ENCODE peak calls at places on chromosomes 4 and X, in six cellular contexts. One of them, this sample, is unnamed.

GRCh38 chr4:104020641-104021040 is 300.9 kb upstream of the TACR3 start:
- DNase-seq in SW480: no peak
- DNase-seq in EL: no peak
- DNase-seq in skeletal muscle cell: no peak
- DNase-seq in nephron progenitor cell: no peak
- DNase-seq in IMR-90: no peak
- DNase-seq in this sample: no peak

GRCh38 chr4:169188204-169188603 is 82.6 kb downstream of the SH3RF1 start:
- DNase-seq in skeletal muscle cell: no peak
- DNase-seq in SW480: no peak
- DNase-seq in EL: no peak
- DNase-seq in nephron progenitor cell: no peak
- DNase-seq in IMR-90: no peak
- DNase-seq in this sample: no peak

GRCh38 chr4:159107203-159107921 is 4.5 kb downstream of the RAPGEF2 start:
- DNase-seq in EL: peak; percentile 12
- DNase-seq in skeletal muscle cell: no peak
- DNase-seq in SW480: no peak
- DNase-seq in nephron progenitor cell: no peak
- DNase-seq in IMR-90: peak; percentile 55
- DNase-seq in this sample: no peak

GRCh38 chr4:171524913-171525312 is 288.3 kb upstream of the GALNTL6 start:
- DNase-seq in skeletal muscle cell: no peak
- DNase-seq in EL: no peak
- DNase-seq in nephron progenitor cell: no peak
- DNase-seq in SW480: no peak
- DNase-seq in IMR-90: no peak
- DNase-seq in this sample: no peak

GRCh38 chr4:47167391-47167790 is 136.0 kb downstream of the GABRB1 start:
- DNase-seq in nephron progenitor cell: no peak
- DNase-seq in SW480: peak; percentile 0
- DNase-seq in skeletal muscle cell: no peak
- DNase-seq in IMR-90: no peak
- DNase-seq in EL: peak; percentile 19
- DNase-seq in this sample: no peak

GRCh38 chr4:117874241-117874640 is 160.0 kb upstream of the NDST3 start:
- DNase-seq in IMR-90: no peak
- DNase-seq in nephron progenitor cell: no peak
- DNase-seq in EL: no peak
- DNase-seq in SW480: no peak
- DNase-seq in skeletal muscle cell: no peak
- DNase-seq in this sample: no peak

GRCh38 chrX:39985551-39985950 is 112.2 kb downstream of the BCOR start:
- DNase-seq in IMR-90: no peak
- DNase-seq in skeletal muscle cell: no peak
- DNase-seq in EL: no peak
- DNase-seq in SW480: no peak
- DNase-seq in nephron progenitor cell: no peak
- DNase-seq in this sample: no peak

GRCh38 chr4:142365386-142365785 is 480.7 kb downstream of the INPP4B start:
- DNase-seq in nephron progenitor cell: no peak
- DNase-seq in skeletal muscle cell: no peak
- DNase-seq in EL: peak; percentile 42
- DNase-seq in SW480: no peak
- DNase-seq in IMR-90: no peak
- DNase-seq in this sample: no peak

GRCh38 chr4:67549123-67549522 is 3.8 kb upstream of the CENPC start:
- DNase-seq in EL: no peak
- DNase-seq in skeletal muscle cell: no peak
- DNase-seq in IMR-90: no peak
- DNase-seq in SW480: peak; percentile 47
- DNase-seq in nephron progenitor cell: no peak
- DNase-seq in this sample: no peak

GRCh38 chr4:105241456-105241855 is 94.8 kb downstream of the TET2 start:
- DNase-seq in nephron progenitor cell: no peak
- DNase-seq in IMR-90: no peak
- DNase-seq in skeletal muscle cell: no peak
- DNase-seq in SW480: no peak
- DNase-seq in EL: no peak
- DNase-seq in this sample: no peak

GRCh38 chr4:87961993-87962791 is 13.3 kb upstream of the SPP1 start:
- DNase-seq in skeletal muscle cell: no peak
- DNase-seq in SW480: no peak
- DNase-seq in EL: peak; percentile 59
- DNase-seq in IMR-90: peak; percentile 47
- DNase-seq in nephron progenitor cell: no peak
- DNase-seq in this sample: no peak

GRCh38 chr4:151917145-151917775 is 156.5 kb upstream of the GATB start:
- DNase-seq in skeletal muscle cell: no peak
- DNase-seq in SW480: no peak
- DNase-seq in nephron progenitor cell: no peak
- DNase-seq in EL: no peak
- DNase-seq in IMR-90: no peak
- DNase-seq in this sample: no peak

GRCh38 chr4:185811509-185812364 is at the start of gene SORBS2:
- DNase-seq in nephron progenitor cell: peak; percentile 34
- DNase-seq in SW480: peak; percentile 81
- DNase-seq in EL: peak; percentile 4
- DNase-seq in skeletal muscle cell: no peak
- DNase-seq in IMR-90: peak; percentile 25
- DNase-seq in this sample: no peak

GRCh38 chrX:17547658-17548057 is 172.7 kb downstream of the NHS start:
- DNase-seq in SW480: peak; percentile 42
- DNase-seq in skeletal muscle cell: peak; percentile 72
- DNase-seq in IMR-90: peak; percentile 91
- DNase-seq in nephron progenitor cell: no peak
- DNase-seq in EL: peak; percentile 80
- DNase-seq in this sample: no peak

GRCh38 chr4:86895692-86896488 is 3.7 kb upstream of the C4orf36 start:
- DNase-seq in EL: peak; percentile 66
- DNase-seq in skeletal muscle cell: peak; percentile 29
- DNase-seq in SW480: peak; percentile 77
- DNase-seq in IMR-90: peak; percentile 77
- DNase-seq in nephron progenitor cell: peak; percentile 28
- DNase-seq in this sample: no peak

GRCh38 chr4:73704314-73705055 is 35.9 kb upstream of the CXCL8 start:
- DNase-seq in SW480: peak; percentile 10
- DNase-seq in EL: peak; percentile 98
- DNase-seq in IMR-90: peak; percentile 100
- DNase-seq in skeletal muscle cell: peak; percentile 100
- DNase-seq in nephron progenitor cell: no peak
- DNase-seq in this sample: no peak

This sample was measured in stimulated activated CD4-positive, alpha-beta T cell treated with anti-CD3 and anti-CD28 coated beads, Interleukin-4, amount 100 ng/mL, for 1 hour.